ENCODE peak calls at places on chromosomes 1 and 21, in nine cellular contexts. I, C, M, U, K, J, P, V and H are unnamed samples.
A peak's percentile ranks its signal among the peaks of the same experiment; 100 is the strongest.

GRCh38 chr1:8096105-8097011 is 70.2 kb upstream of the ERRFI1 start:
- DNase-seq in P (no peak), M (peak; percentile 95), V (no peak), J (no peak), K (peak; percentile 76), U (no peak), C (no peak), I (no peak), H (no peak)

GRCh38 chr1:11761988-11762406 is at the start of gene C1orf167:
- DNase-seq in U (no peak), J (no peak), P (no peak), K (no peak), I (no peak), M (no peak), V (peak; percentile 34), C (no peak), H (no peak)

GRCh38 chr1:164675342-164675904 is 116.4 kb downstream of the PBX1 start:
- DNase-seq in V (no peak), K (no peak), J (no peak), C (no peak), U (no peak), P (no peak), M (peak; percentile 40), I (no peak), H (no peak)

GRCh38 chr1:25068829-25069228 is 138.8 kb upstream of the RUNX3 start:
- DNase-seq in C (no peak), P (no peak), U (peak; percentile 30), J (no peak), V (peak; percentile 48), K (no peak), M (no peak), I (no peak), H (no peak)

GRCh38 chr1:231702804-231703203 is 76.2 kb downstream of the DISC1 start:
- DNase-seq in C (no peak), P (no peak), U (no peak), M (peak; percentile 43), K (no peak), I (no peak), J (no peak), V (no peak), H (no peak)

GRCh38 chr1:3450202-3450863 is 4.1 kb upstream of the ARHGEF16 start:
- DNase-seq in J (no peak), M (no peak), U (no peak), C (no peak), P (no peak), V (no peak), I (no peak), K (no peak), H (no peak)

GRCh38 chr1:200240655-200241054 is 169.2 kb downstream of the ZNF281 start:
- DNase-seq in V (no peak), U (no peak), P (no peak), K (no peak), C (no peak), J (no peak), I (no peak), M (peak; percentile 43), H (no peak)

GRCh38 chr1:76919123-76919522 is 51.8 kb downstream of the ST6GALNAC5 start:
- DNase-seq in P (no peak), C (no peak), M (no peak), K (no peak), J (no peak), V (no peak), I (no peak), U (no peak), H (no peak)

GRCh38 chr1:169113613-169114119 is 7.2 kb downstream of the ATP1B1 start:
- DNase-seq in P (no peak), I (no peak), J (no peak), M (peak; percentile 90), C (no peak), U (no peak), K (peak; percentile 48), V (no peak), H (no peak)

GRCh38 chr1:203480525-203481084 is 5.0 kb downstream of the PRELP start:
- DNase-seq in K (peak; percentile 61), C (no peak), U (peak; percentile 79), V (peak; percentile 40), I (peak; percentile 12), P (peak; percentile 79), J (peak; percentile 59), M (peak; percentile 48), H (peak; percentile 25)

GRCh38 chr1:154973344-154974085 is 966 bp upstream of the CKS1B start:
- DNase-seq in P (peak; percentile 92), U (peak; percentile 100), V (peak; percentile 97), I (peak; percentile 83), K (peak; percentile 96), M (peak; percentile 98), J (peak; percentile 83), C (peak; percentile 87), H (peak; percentile 81)

GRCh38 chr1:183622884-183623785 is 12.4 kb downstream of the ARPC5 start:
- DNase-seq in I (peak; percentile 17), K (peak; percentile 67), C (peak; percentile 6), U (peak; percentile 90), M (peak; percentile 80), J (peak; percentile 74), P (peak; percentile 62), V (peak; percentile 72), H (peak; percentile 6)

GRCh38 chr1:156767879-156768608 is 709 bp downstream of the PRCC start:
- DNase-seq in U (peak; percentile 49), M (peak; percentile 45), J (peak; percentile 68), K (no peak), I (peak; percentile 25), C (no peak), P (no peak), V (peak; percentile 39), H (no peak)

GRCh38 chr1:187047298-187047697 is 218.5 kb downstream of the PLA2G4A start:
- DNase-seq in P (no peak), K (no peak), C (no peak), M (no peak), U (no peak), I (no peak), V (no peak), J (no peak), H (no peak)

GRCh38 chr1:203744008-203744972 is 20.7 kb upstream of the LAX1 start:
- DNase-seq in C (no peak), M (peak; percentile 45), P (no peak), V (peak; percentile 33), K (peak; percentile 56), J (no peak), I (no peak), U (no peak), H (no peak)

GRCh38 chr1:86753700-86754099 is 49.3 kb downstream of the SH3GLB1 start:
- DNase-seq in M (no peak), V (no peak), K (no peak), P (peak; percentile 24), J (no peak), C (no peak), U (peak; percentile 46), I (no peak), H (no peak)

GRCh38 chr1:39592069-39592468 is 15.5 kb upstream of the PABPC4 start:
- DNase-seq in P (no peak), J (no peak), C (no peak), I (no peak), K (no peak), U (no peak), M (no peak), V (no peak), H (no peak)

GRCh38 chr1:155334980-155335379 is 14.3 kb downstream of the RUSC1 start:
- DNase-seq in U (no peak), I (no peak), M (no peak), K (no peak), C (no peak), P (no peak), J (no peak), V (no peak), H (no peak)

GRCh38 chr1:111628153-111628552 is 8.6 kb downstream of the RAP1A start:
- DNase-seq in I (no peak), J (no peak), U (peak; percentile 35), K (no peak), C (no peak), V (no peak), M (peak; percentile 34), P (no peak), H (no peak)

GRCh38 chr1:29697391-29697780 is 461.1 kb downstream of the PTPRU start:
- DNase-seq in I (no peak), K (no peak), U (no peak), P (no peak), J (no peak), V (no peak), C (no peak), M (no peak), H (no peak)

GRCh38 chr21:46185717-46186116 is 1.5 kb upstream of the SPATC1L start:
- DNase-seq in M (no peak), I (no peak), J (no peak), U (no peak), C (no peak), V (no peak), P (no peak), K (no peak), H (no peak)

GRCh38 chr1:110628356-110629105 is 22.4 kb upstream of the KCNA2 start:
- DNase-seq in V (peak; percentile 17), M (no peak), C (no peak), K (no peak), P (no peak), U (no peak), I (no peak), J (no peak), H (no peak)

GRCh38 chr1:205610781-205611473 is 20.9 kb downstream of the ELK4 start:
- DNase-seq in C (no peak), M (peak; percentile 17), V (no peak), U (no peak), P (no peak), I (no peak), K (no peak), J (no peak), H (no peak)

GRCh38 chr1:226220473-226221189 is 2.8 kb upstream of the MIXL1 start:
- DNase-seq in C (no peak), V (no peak), K (no peak), U (no peak), M (no peak), J (no peak), P (no peak), I (no peak), H (no peak)

GRCh38 chr1:235746245-235746644 is 96.7 kb upstream of the GNG4 start:
- DNase-seq in V (no peak), K (no peak), J (no peak), I (no peak), P (no peak), U (no peak), M (no peak), C (no peak), H (no peak)

GRCh38 chr1:86823821-86824500 is 90.0 kb downstream of the SELENOF start:
- DNase-seq in U (no peak), P (peak; percentile 74), I (no peak), K (no peak), V (no peak), C (no peak), M (no peak), J (no peak), H (no peak)